ENCODE peak calls at places on chromosomes 11 and 22, in nine cellular contexts. One of them, this sample, is unnamed.

GRCh38 chr11:79536155-79536917 is 95.5 kb upstream of the TENM4 start:
- DNase-seq in GM13977: no peak
- DNase-seq in transverse colon: no peak
- DNase-seq in cardiac muscle cell: no peak
- DNase-seq in GM20000: no peak
- DNase-seq in HFF-Myc: no peak
- DNase-seq in GM13976: no peak
- DNase-seq in kidney: no peak
- DNase-seq in left ventricle myocardium inferior: no peak
- DNase-seq in this sample: no peak

GRCh38 chr11:22634897-22635629 is 9.4 kb upstream of the FANCF start:
- DNase-seq in cardiac muscle cell: peak; percentile 48
- DNase-seq in HFF-Myc: peak; percentile 15
- DNase-seq in GM13977: no peak
- DNase-seq in kidney: no peak
- DNase-seq in left ventricle myocardium inferior: no peak
- DNase-seq in GM20000: no peak
- DNase-seq in GM13976: no peak
- DNase-seq in transverse colon: no peak
- DNase-seq in this sample: no peak

GRCh38 chr11:9855579-9856260 is 191.8 kb downstream of the SWAP70 start:
- DNase-seq in GM13976: no peak
- DNase-seq in GM13977: no peak
- DNase-seq in cardiac muscle cell: no peak
- DNase-seq in left ventricle myocardium inferior: no peak
- DNase-seq in kidney: no peak
- DNase-seq in GM20000: no peak
- DNase-seq in transverse colon: no peak
- DNase-seq in HFF-Myc: no peak
- DNase-seq in this sample: no peak

GRCh38 chr11:46640034-46640788 is 22.9 kb downstream of the ATG13 start:
- DNase-seq in kidney: no peak
- DNase-seq in cardiac muscle cell: no peak
- DNase-seq in transverse colon: no peak
- DNase-seq in GM13977: no peak
- DNase-seq in HFF-Myc: no peak
- DNase-seq in left ventricle myocardium inferior: no peak
- DNase-seq in GM20000: no peak
- DNase-seq in GM13976: no peak
- DNase-seq in this sample: no peak

GRCh38 chr22:47323518-47323917 is 561.1 kb downstream of the TBC1D22A start:
- DNase-seq in left ventricle myocardium inferior: no peak
- DNase-seq in GM13976: no peak
- DNase-seq in kidney: no peak
- DNase-seq in GM20000: no peak
- DNase-seq in cardiac muscle cell: no peak
- DNase-seq in transverse colon: no peak
- DNase-seq in GM13977: no peak
- DNase-seq in HFF-Myc: no peak
- DNase-seq in this sample: no peak

GRCh38 chr11:134282121-134283045 is 6.2 kb downstream of the GLB1L3 start:
- DNase-seq in GM13977: no peak
- DNase-seq in GM13976: no peak
- DNase-seq in left ventricle myocardium inferior: peak; percentile 41
- DNase-seq in HFF-Myc: no peak
- DNase-seq in transverse colon: no peak
- DNase-seq in GM20000: no peak
- DNase-seq in cardiac muscle cell: no peak
- DNase-seq in kidney: no peak
- DNase-seq in this sample: no peak

GRCh38 chr11:126547161-126547560 is 191.7 kb downstream of the ST3GAL4 start:
- DNase-seq in left ventricle myocardium inferior: no peak
- DNase-seq in HFF-Myc: peak; percentile 66
- DNase-seq in transverse colon: no peak
- DNase-seq in cardiac muscle cell: peak; percentile 35
- DNase-seq in GM20000: no peak
- DNase-seq in kidney: no peak
- DNase-seq in GM13977: no peak
- DNase-seq in GM13976: no peak
- DNase-seq in this sample: no peak

GRCh38 chr11:1203505-1204271 is 19.2 kb upstream of the MUC5B start:
- DNase-seq in transverse colon: peak; percentile 32
- DNase-seq in HFF-Myc: no peak
- DNase-seq in GM20000: peak; percentile 22
- DNase-seq in cardiac muscle cell: no peak
- DNase-seq in GM13977: no peak
- DNase-seq in kidney: peak; percentile 77
- DNase-seq in left ventricle myocardium inferior: peak; percentile 10
- DNase-seq in GM13976: peak; percentile 17
- DNase-seq in this sample: peak; percentile 43

GRCh38 chr22:25403752-25404471 is 160.6 kb upstream of the GRK3 start:
- DNase-seq in GM13976: peak; percentile 59
- DNase-seq in GM20000: peak; percentile 59
- DNase-seq in HFF-Myc: no peak
- DNase-seq in kidney: peak; percentile 43
- DNase-seq in cardiac muscle cell: no peak
- DNase-seq in left ventricle myocardium inferior: no peak
- DNase-seq in GM13977: peak; percentile 62
- DNase-seq in transverse colon: no peak
- DNase-seq in this sample: no peak

GRCh38 chr11:103659138-103659734 is 377.2 kb upstream of the DDI1 start:
- DNase-seq in HFF-Myc: no peak
- DNase-seq in GM13977: no peak
- DNase-seq in GM13976: no peak
- DNase-seq in left ventricle myocardium inferior: no peak
- DNase-seq in kidney: no peak
- DNase-seq in cardiac muscle cell: peak; percentile 40
- DNase-seq in transverse colon: no peak
- DNase-seq in GM20000: no peak
- DNase-seq in this sample: no peak

GRCh38 chr11:25625094-25625493 is 706.8 kb upstream of the ANO3 start:
- DNase-seq in HFF-Myc: no peak
- DNase-seq in GM13976: no peak
- DNase-seq in cardiac muscle cell: no peak
- DNase-seq in GM13977: no peak
- DNase-seq in GM20000: no peak
- DNase-seq in kidney: no peak
- DNase-seq in transverse colon: no peak
- DNase-seq in left ventricle myocardium inferior: no peak
- DNase-seq in this sample: no peak

GRCh38 chr11:43998308-43998707 is 49.5 kb upstream of the ACCSL start:
- DNase-seq in GM13977: no peak
- DNase-seq in left ventricle myocardium inferior: no peak
- DNase-seq in cardiac muscle cell: no peak
- DNase-seq in GM13976: no peak
- DNase-seq in transverse colon: no peak
- DNase-seq in GM20000: no peak
- DNase-seq in HFF-Myc: no peak
- DNase-seq in kidney: no peak
- DNase-seq in this sample: no peak

GRCh38 chr11:43996318-43996717 is 51.5 kb upstream of the ACCSL start:
- DNase-seq in cardiac muscle cell: no peak
- DNase-seq in left ventricle myocardium inferior: no peak
- DNase-seq in HFF-Myc: no peak
- DNase-seq in GM13977: no peak
- DNase-seq in GM13976: no peak
- DNase-seq in transverse colon: no peak
- DNase-seq in kidney: no peak
- DNase-seq in GM20000: no peak
- DNase-seq in this sample: no peak

GRCh38 chr11:43992834-43993637 is 50.6 kb downstream of the C11orf96 start:
- DNase-seq in left ventricle myocardium inferior: peak; percentile 56
- DNase-seq in kidney: no peak
- DNase-seq in transverse colon: no peak
- DNase-seq in cardiac muscle cell: peak; percentile 51
- DNase-seq in GM13977: no peak
- DNase-seq in GM13976: no peak
- DNase-seq in HFF-Myc: no peak
- DNase-seq in GM20000: no peak
- DNase-seq in this sample: no peak

GRCh38 chr11:44000731-44001130 is 47.0 kb upstream of the ACCSL start:
- DNase-seq in left ventricle myocardium inferior: no peak
- DNase-seq in GM20000: no peak
- DNase-seq in HFF-Myc: no peak
- DNase-seq in GM13977: no peak
- DNase-seq in cardiac muscle cell: no peak
- DNase-seq in GM13976: no peak
- DNase-seq in transverse colon: no peak
- DNase-seq in kidney: no peak
- DNase-seq in this sample: no peak

DNA sequence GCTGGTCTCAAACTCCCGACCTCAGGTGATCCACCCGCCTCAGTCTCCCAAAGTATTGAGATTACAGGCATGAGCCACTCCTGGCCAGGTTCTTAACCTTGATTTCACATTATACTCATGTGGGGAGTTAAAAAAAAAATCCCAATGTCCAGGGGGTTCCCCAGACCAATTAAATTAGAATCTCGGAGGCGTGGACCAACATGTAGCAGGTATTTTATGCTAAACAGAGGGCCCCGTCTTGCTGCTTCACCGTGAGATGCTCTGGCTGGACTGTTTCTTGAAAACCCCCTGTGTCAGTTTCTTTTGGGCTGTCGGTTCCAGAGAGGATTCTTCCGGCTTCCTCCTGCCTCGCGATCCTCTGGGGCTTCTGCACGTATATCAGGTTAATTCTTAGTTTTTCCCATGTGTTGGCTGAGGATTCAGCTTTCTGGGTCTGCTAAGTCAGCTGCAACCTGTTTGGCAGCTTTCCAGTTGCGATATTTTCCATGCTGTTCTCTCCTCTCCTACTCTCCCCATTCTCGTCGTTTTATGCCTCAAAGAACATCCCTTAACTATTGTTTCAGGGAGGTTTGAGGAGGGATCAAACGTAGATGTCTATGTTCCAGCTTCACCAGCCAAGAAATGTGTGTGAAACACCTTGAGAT is 50.6 kb upstream of the ACCSL start:
- DNase-seq in GM13977: no peak
- DNase-seq in HFF-Myc: no peak
- DNase-seq in kidney: no peak
- DNase-seq in GM13976: no peak
- DNase-seq in GM20000: no peak
- DNase-seq in transverse colon: no peak
- DNase-seq in cardiac muscle cell: peak; percentile 22
- DNase-seq in left ventricle myocardium inferior: no peak
- DNase-seq in this sample: no peak
- TF ChIP-seq CTCF in GM13977: no peak
- TF ChIP-seq CTCF in HFF-Myc: no peak
- TF ChIP-seq CTCF in kidney: no peak
- TF ChIP-seq CTCF in GM13976: no peak
- TF ChIP-seq CTCF in GM20000: no peak
- TF ChIP-seq CTCF in transverse colon: no peak
- TF ChIP-seq CTCF in cardiac muscle cell: no peak
- TF ChIP-seq CTCF in left ventricle myocardium inferior: no peak
- TF ChIP-seq CTCF in this sample: no peak

DNA sequence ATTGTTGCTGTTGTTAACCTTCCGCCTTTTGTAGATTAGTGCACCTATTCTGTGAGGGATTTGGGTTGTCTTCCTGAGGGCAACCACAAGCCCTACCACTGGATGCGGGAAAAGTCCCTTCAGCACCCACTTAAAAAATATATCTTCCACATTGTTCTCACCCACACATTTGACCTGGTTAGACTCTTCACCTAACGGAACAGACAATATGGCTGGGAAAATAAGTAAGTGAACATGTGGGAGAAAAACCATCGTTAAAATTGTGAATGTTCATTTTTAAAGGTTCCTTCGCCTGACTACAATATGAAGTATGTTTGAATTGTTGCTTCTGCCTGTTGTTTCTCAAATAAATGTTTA is 72.0 kb upstream of the MPEG1 start:
- DNase-seq in cardiac muscle cell: no peak
- DNase-seq in transverse colon: no peak
- DNase-seq in left ventricle myocardium inferior: no peak
- DNase-seq in kidney: no peak
- DNase-seq in GM13977: no peak
- DNase-seq in HFF-Myc: no peak
- DNase-seq in GM20000: no peak
- DNase-seq in GM13976: no peak
- DNase-seq in this sample: no peak
- TF ChIP-seq CTCF in cardiac muscle cell: no peak
- TF ChIP-seq CTCF in transverse colon: no peak
- TF ChIP-seq CTCF in left ventricle myocardium inferior: no peak
- TF ChIP-seq CTCF in kidney: no peak
- TF ChIP-seq CTCF in GM13977: no peak
- TF ChIP-seq CTCF in HFF-Myc: no peak
- TF ChIP-seq CTCF in GM20000: no peak
- TF ChIP-seq CTCF in GM13976: no peak
- TF ChIP-seq CTCF in this sample: peak; percentile 55

DNA sequence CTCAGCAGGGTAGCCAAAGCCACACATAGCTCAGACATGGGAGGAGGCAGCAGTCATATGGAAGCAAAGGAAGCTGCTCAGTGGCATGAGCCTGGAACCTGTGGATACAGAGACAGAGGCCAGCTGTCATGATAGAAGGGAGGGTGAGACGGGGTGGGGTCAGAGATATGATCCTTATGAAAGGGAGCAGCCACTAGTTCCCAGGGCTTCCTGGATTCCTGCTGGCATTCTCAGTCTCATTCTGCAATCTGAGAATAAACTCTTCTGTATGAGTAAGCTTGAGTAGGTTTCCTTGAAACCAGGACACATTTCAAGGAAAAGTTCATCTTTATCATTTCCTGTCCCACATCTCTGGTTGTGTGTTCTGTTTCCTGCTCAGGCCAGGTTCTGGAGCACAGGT is 220.2 kb upstream of the SNX19 start:
- DNase-seq in kidney: no peak
- DNase-seq in HFF-Myc: no peak
- DNase-seq in GM13976: no peak
- DNase-seq in left ventricle myocardium inferior: no peak
- DNase-seq in GM20000: no peak
- DNase-seq in cardiac muscle cell: no peak
- DNase-seq in GM13977: no peak
- DNase-seq in transverse colon: no peak
- DNase-seq in this sample: no peak
- TF ChIP-seq CTCF in kidney: no peak
- TF ChIP-seq CTCF in HFF-Myc: no peak
- TF ChIP-seq CTCF in GM13976: no peak
- TF ChIP-seq CTCF in left ventricle myocardium inferior: no peak
- TF ChIP-seq CTCF in GM20000: no peak
- TF ChIP-seq CTCF in cardiac muscle cell: no peak
- TF ChIP-seq CTCF in GM13977: no peak
- TF ChIP-seq CTCF in transverse colon: no peak
- TF ChIP-seq CTCF in this sample: no peak

GRCh38 chr11:44101098-44101497 is 5.6 kb downstream of the EXT2 start:
- DNase-seq in transverse colon: no peak
- DNase-seq in left ventricle myocardium inferior: no peak
- DNase-seq in HFF-Myc: no peak
- DNase-seq in GM13977: no peak
- DNase-seq in cardiac muscle cell: no peak
- DNase-seq in kidney: no peak
- DNase-seq in GM13976: no peak
- DNase-seq in GM20000: no peak
- DNase-seq in this sample: no peak

GRCh38 chr11:44108260-44108659 is 12.8 kb downstream of the EXT2 start:
- DNase-seq in HFF-Myc: no peak
- DNase-seq in kidney: no peak
- DNase-seq in transverse colon: no peak
- DNase-seq in cardiac muscle cell: no peak
- DNase-seq in GM13977: no peak
- DNase-seq in left ventricle myocardium inferior: no peak
- DNase-seq in GM13976: no peak
- DNase-seq in GM20000: no peak
- DNase-seq in this sample: no peak

GRCh38 chr11:44110231-44110679 is 14.8 kb downstream of the EXT2 start:
- DNase-seq in cardiac muscle cell: peak; percentile 63
- DNase-seq in transverse colon: peak; percentile 53
- DNase-seq in GM20000: peak; percentile 69
- DNase-seq in kidney: no peak
- DNase-seq in GM13977: peak; percentile 67
- DNase-seq in GM13976: peak; percentile 57
- DNase-seq in left ventricle myocardium inferior: peak; percentile 50
- DNase-seq in HFF-Myc: no peak
- DNase-seq in this sample: no peak

GRCh38 chr11:44104472-44105294 is 9.2 kb downstream of the EXT2 start:
- DNase-seq in GM20000: no peak
- DNase-seq in left ventricle myocardium inferior: no peak
- DNase-seq in HFF-Myc: no peak
- DNase-seq in GM13977: no peak
- DNase-seq in GM13976: no peak
- DNase-seq in transverse colon: no peak
- DNase-seq in cardiac muscle cell: peak; percentile 78
- DNase-seq in kidney: no peak
- DNase-seq in this sample: no peak
- TF ChIP-seq CTCF in GM20000: no peak
- TF ChIP-seq CTCF in left ventricle myocardium inferior: no peak
- TF ChIP-seq CTCF in HFF-Myc: peak; percentile 17
- TF ChIP-seq CTCF in GM13977: no peak
- TF ChIP-seq CTCF in GM13976: no peak
- TF ChIP-seq CTCF in transverse colon: no peak
- TF ChIP-seq CTCF in cardiac muscle cell: peak; percentile 25
- TF ChIP-seq CTCF in kidney: no peak
- TF ChIP-seq CTCF in this sample: no peak